ENCODE peak calls at places on chromosomes 5 and 9, in six cellular contexts. One of them, this sample, is unnamed.

GRCh38 chr5:159620853-159621540 is 290.7 kb upstream of the IL12B start:
- DNase-seq in progenitor cell of endocrine pancreas: no peak
- DNase-seq in retinal pigment epithelial cell: no peak
- DNase-seq in AG04449: no peak
- DNase-seq in endothelial cell: no peak
- DNase-seq in A673: no peak
- DNase-seq in this sample: no peak

GRCh38 chr5:118060833-118061232 is 927.5 kb downstream of the DTWD2 start:
- DNase-seq in progenitor cell of endocrine pancreas: no peak
- DNase-seq in A673: no peak
- DNase-seq in retinal pigment epithelial cell: no peak
- DNase-seq in endothelial cell: no peak
- DNase-seq in AG04449: no peak
- DNase-seq in this sample: no peak

GRCh38 chr5:157593036-157593435 is 17.5 kb upstream of the ADAM19 start:
- DNase-seq in A673: no peak
- DNase-seq in retinal pigment epithelial cell: no peak
- DNase-seq in AG04449: no peak
- DNase-seq in progenitor cell of endocrine pancreas: no peak
- DNase-seq in endothelial cell: no peak
- DNase-seq in this sample: no peak

GRCh38 chr5:110054240-110054639 is 364.5 kb downstream of the MAN2A1 start:
- DNase-seq in A673: peak
- DNase-seq in AG04449: no peak
- DNase-seq in endothelial cell: peak
- DNase-seq in retinal pigment epithelial cell: peak
- DNase-seq in progenitor cell of endocrine pancreas: no peak
- DNase-seq in this sample: no peak

GRCh38 chr9:14238044-14238443 is 75.9 kb downstream of the NFIB start:
- DNase-seq in endothelial cell: peak
- DNase-seq in progenitor cell of endocrine pancreas: no peak
- DNase-seq in A673: no peak
- DNase-seq in retinal pigment epithelial cell: no peak
- DNase-seq in AG04449: no peak
- DNase-seq in this sample: no peak

GRCh38 chr5:137791387-137791786 is 37.2 kb upstream of the HNRNPA0 start:
- DNase-seq in retinal pigment epithelial cell: no peak
- DNase-seq in A673: no peak
- DNase-seq in progenitor cell of endocrine pancreas: no peak
- DNase-seq in endothelial cell: no peak
- DNase-seq in AG04449: no peak
- DNase-seq in this sample: no peak

GRCh38 chr5:111735829-111736228 is 21.2 kb downstream of the NREP start:
- DNase-seq in A673: peak
- DNase-seq in retinal pigment epithelial cell: no peak
- DNase-seq in AG04449: no peak
- DNase-seq in progenitor cell of endocrine pancreas: no peak
- DNase-seq in endothelial cell: no peak
- DNase-seq in this sample: peak

GRCh38 chr5:32471784-32472183 is 27.2 kb upstream of the ZFR start:
- DNase-seq in retinal pigment epithelial cell: no peak
- DNase-seq in progenitor cell of endocrine pancreas: no peak
- DNase-seq in A673: peak
- DNase-seq in AG04449: no peak
- DNase-seq in endothelial cell: no peak
- DNase-seq in this sample: no peak

GRCh38 chr9:74379718-74380117 is 117.4 kb upstream of the RORB start:
- DNase-seq in A673: peak
- DNase-seq in endothelial cell: peak
- DNase-seq in AG04449: no peak
- DNase-seq in retinal pigment epithelial cell: peak
- DNase-seq in progenitor cell of endocrine pancreas: peak
- DNase-seq in this sample: no peak

GRCh38 chr5:102743900-102744299 is 11.2 kb upstream of the PAM start:
- DNase-seq in progenitor cell of endocrine pancreas: no peak
- DNase-seq in AG04449: no peak
- DNase-seq in retinal pigment epithelial cell: no peak
- DNase-seq in endothelial cell: no peak
- DNase-seq in A673: no peak
- DNase-seq in this sample: no peak

GRCh38 chr5:2020730-2021129 is 138.0 kb upstream of the IRX4 start:
- DNase-seq in retinal pigment epithelial cell: no peak
- DNase-seq in A673: no peak
- DNase-seq in progenitor cell of endocrine pancreas: no peak
- DNase-seq in endothelial cell: no peak
- DNase-seq in AG04449: no peak
- DNase-seq in this sample: no peak

GRCh38 chr5:13930721-13931246 is 13.7 kb downstream of the DNAH5 start:
- DNase-seq in A673: no peak
- DNase-seq in progenitor cell of endocrine pancreas: no peak
- DNase-seq in endothelial cell: no peak
- DNase-seq in retinal pigment epithelial cell: no peak
- DNase-seq in AG04449: no peak
- DNase-seq in this sample: no peak

GRCh38 chr9:133763272-133764183 is 25.4 kb upstream of the SARDH start:
- DNase-seq in A673: no peak
- DNase-seq in AG04449: no peak
- DNase-seq in retinal pigment epithelial cell: no peak
- DNase-seq in endothelial cell: no peak
- DNase-seq in progenitor cell of endocrine pancreas: no peak
- DNase-seq in this sample: no peak

GRCh38 chr9:124487491-124488182 is 19.6 kb downstream of the NR5A1 start:
- DNase-seq in endothelial cell: no peak
- DNase-seq in progenitor cell of endocrine pancreas: no peak
- DNase-seq in retinal pigment epithelial cell: no peak
- DNase-seq in AG04449: no peak
- DNase-seq in A673: no peak
- DNase-seq in this sample: no peak

GRCh38 chr9:76365028-76365427 is 29.2 kb downstream of the RFK start:
- DNase-seq in A673: peak
- DNase-seq in progenitor cell of endocrine pancreas: no peak
- DNase-seq in endothelial cell: no peak
- DNase-seq in retinal pigment epithelial cell: peak
- DNase-seq in AG04449: no peak
- DNase-seq in this sample: no peak

GRCh38 chr9:26066237-26066636 is 388.0 kb upstream of the TUSC1 start:
- DNase-seq in retinal pigment epithelial cell: no peak
- DNase-seq in A673: no peak
- DNase-seq in progenitor cell of endocrine pancreas: no peak
- DNase-seq in endothelial cell: no peak
- DNase-seq in AG04449: no peak
- DNase-seq in this sample: no peak

GRCh38 chr9:95505676-95506437 is 10.9 kb downstream of the PTCH1 start:
- DNase-seq in progenitor cell of endocrine pancreas: peak
- DNase-seq in endothelial cell: peak
- DNase-seq in A673: peak
- DNase-seq in retinal pigment epithelial cell: no peak
- DNase-seq in AG04449: no peak
- DNase-seq in this sample: no peak

GRCh38 chr9:123191660-123192059 is 76.7 kb downstream of the STRBP start:
- DNase-seq in endothelial cell: no peak
- DNase-seq in retinal pigment epithelial cell: no peak
- DNase-seq in AG04449: no peak
- DNase-seq in progenitor cell of endocrine pancreas: no peak
- DNase-seq in A673: no peak
- DNase-seq in this sample: no peak

GRCh38 chr9:28810375-28811075 is 1237.2 kb upstream of the C9orf72 start:
- DNase-seq in progenitor cell of endocrine pancreas: no peak
- DNase-seq in retinal pigment epithelial cell: no peak
- DNase-seq in endothelial cell: no peak
- DNase-seq in A673: peak
- DNase-seq in AG04449: no peak
- DNase-seq in this sample: no peak

GRCh38 chr5:36334315-36334714 is 32.6 kb upstream of the RANBP3L start:
- DNase-seq in progenitor cell of endocrine pancreas: no peak
- DNase-seq in retinal pigment epithelial cell: no peak
- DNase-seq in endothelial cell: no peak
- DNase-seq in A673: no peak
- DNase-seq in AG04449: no peak
- DNase-seq in this sample: no peak

GRCh38 chr5:82106207-82106606 is 134.4 kb downstream of the ATG10 start:
- DNase-seq in retinal pigment epithelial cell: no peak
- DNase-seq in AG04449: no peak
- DNase-seq in progenitor cell of endocrine pancreas: no peak
- DNase-seq in endothelial cell: no peak
- DNase-seq in A673: peak
- DNase-seq in this sample: no peak

GRCh38 chr5:82109013-82109412 is 137.2 kb downstream of the ATG10 start:
- DNase-seq in A673: no peak
- DNase-seq in endothelial cell: no peak
- DNase-seq in retinal pigment epithelial cell: no peak
- DNase-seq in AG04449: no peak
- DNase-seq in progenitor cell of endocrine pancreas: no peak
- DNase-seq in this sample: no peak

GRCh38 chr5:82106806-82107205 is 135.0 kb downstream of the ATG10 start:
- DNase-seq in AG04449: no peak
- DNase-seq in endothelial cell: no peak
- DNase-seq in A673: peak
- DNase-seq in retinal pigment epithelial cell: no peak
- DNase-seq in progenitor cell of endocrine pancreas: no peak
- DNase-seq in this sample: no peak

GRCh38 chr5:82105457-82105856 is 133.6 kb downstream of the ATG10 start:
- DNase-seq in progenitor cell of endocrine pancreas: no peak
- DNase-seq in AG04449: no peak
- DNase-seq in A673: no peak
- DNase-seq in endothelial cell: no peak
- DNase-seq in retinal pigment epithelial cell: no peak
- DNase-seq in this sample: no peak

GRCh38 chr5:82107277-82107676 is 135.5 kb downstream of the ATG10 start:
- DNase-seq in endothelial cell: no peak
- DNase-seq in retinal pigment epithelial cell: no peak
- DNase-seq in AG04449: no peak
- DNase-seq in A673: peak
- DNase-seq in progenitor cell of endocrine pancreas: no peak
- DNase-seq in this sample: peak
- TF ChIP-seq CTCF in endothelial cell: peak
- TF ChIP-seq CTCF in retinal pigment epithelial cell: peak
- TF ChIP-seq CTCF in AG04449: peak
- TF ChIP-seq CTCF in A673: peak
- TF ChIP-seq CTCF in progenitor cell of endocrine pancreas: peak
- TF ChIP-seq CTCF in this sample: peak

DNA sequence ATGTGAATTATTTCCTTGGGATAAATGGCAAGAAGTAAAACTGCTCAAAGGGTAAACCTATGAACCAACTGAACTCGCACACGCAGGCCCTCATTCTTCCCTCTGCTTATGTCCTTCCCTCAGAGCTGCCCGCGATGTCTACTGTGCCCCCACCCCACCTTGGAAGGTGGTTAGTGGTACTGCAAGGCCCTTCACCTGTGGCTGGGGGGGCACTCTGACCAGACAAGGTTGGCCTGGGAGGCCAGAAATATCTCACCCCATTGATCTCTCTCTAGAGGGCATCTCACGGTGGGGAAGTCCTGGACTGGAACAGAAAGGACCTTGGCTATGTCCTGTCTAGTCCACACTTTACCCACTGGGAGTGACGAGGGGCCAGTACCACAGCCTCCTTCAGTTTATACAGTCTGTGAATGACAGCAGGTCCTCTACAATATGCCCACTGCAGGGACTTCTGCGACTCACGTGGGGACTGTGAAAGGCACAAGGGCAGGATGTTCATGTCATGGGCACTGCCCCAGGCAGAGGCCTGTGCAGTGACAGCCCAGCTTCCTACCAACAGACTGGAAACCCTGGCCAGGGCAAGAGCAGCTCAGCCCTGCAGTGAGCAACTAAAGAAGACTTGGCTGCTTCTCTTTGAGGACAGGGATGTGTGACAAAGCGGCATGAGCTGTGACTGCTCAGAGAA is 56.8 kb upstream of the SYNPO start:
- DNase-seq in endothelial cell: no peak
- DNase-seq in A673: no peak
- DNase-seq in retinal pigment epithelial cell: no peak
- DNase-seq in AG04449: no peak
- DNase-seq in progenitor cell of endocrine pancreas: no peak
- DNase-seq in this sample: no peak
- TF ChIP-seq CTCF in endothelial cell: no peak
- TF ChIP-seq CTCF in A673: no peak
- TF ChIP-seq CTCF in retinal pigment epithelial cell: no peak
- TF ChIP-seq CTCF in AG04449: no peak
- TF ChIP-seq CTCF in progenitor cell of endocrine pancreas: no peak
- TF ChIP-seq CTCF in this sample: no peak

GRCh38 chr9:89996717-89997116 is 391.9 kb downstream of the GADD45G start:
- DNase-seq in progenitor cell of endocrine pancreas: no peak
- DNase-seq in retinal pigment epithelial cell: no peak
- DNase-seq in endothelial cell: peak
- DNase-seq in AG04449: no peak
- DNase-seq in A673: no peak
- DNase-seq in this sample: no peak
- TF ChIP-seq CTCF in progenitor cell of endocrine pancreas: no peak
- TF ChIP-seq CTCF in retinal pigment epithelial cell: no peak
- TF ChIP-seq CTCF in endothelial cell: no peak
- TF ChIP-seq CTCF in AG04449: peak
- TF ChIP-seq CTCF in A673: no peak
- TF ChIP-seq CTCF in this sample: peak

GRCh38 chr5:40409600-40409999 is 270.1 kb upstream of the PTGER4 start:
- DNase-seq in A673: no peak
- DNase-seq in AG04449: no peak
- DNase-seq in retinal pigment epithelial cell: no peak
- DNase-seq in progenitor cell of endocrine pancreas: no peak
- DNase-seq in endothelial cell: no peak
- DNase-seq in this sample: no peak

GRCh38 chr5:40413747-40414146 is 266.0 kb upstream of the PTGER4 start:
- DNase-seq in A673: peak
- DNase-seq in retinal pigment epithelial cell: no peak
- DNase-seq in endothelial cell: no peak
- DNase-seq in progenitor cell of endocrine pancreas: no peak
- DNase-seq in AG04449: peak
- DNase-seq in this sample: no peak

GRCh38 chr5:40414922-40415321 is 264.8 kb upstream of the PTGER4 start:
- DNase-seq in retinal pigment epithelial cell: no peak
- DNase-seq in progenitor cell of endocrine pancreas: no peak
- DNase-seq in endothelial cell: no peak
- DNase-seq in A673: no peak
- DNase-seq in AG04449: no peak
- DNase-seq in this sample: no peak

GRCh38 chr5:40410231-40410861 is 269.4 kb upstream of the PTGER4 start:
- DNase-seq in AG04449: no peak
- DNase-seq in endothelial cell: no peak
- DNase-seq in retinal pigment epithelial cell: peak
- DNase-seq in A673: peak
- DNase-seq in progenitor cell of endocrine pancreas: no peak
- DNase-seq in this sample: no peak

DNA sequence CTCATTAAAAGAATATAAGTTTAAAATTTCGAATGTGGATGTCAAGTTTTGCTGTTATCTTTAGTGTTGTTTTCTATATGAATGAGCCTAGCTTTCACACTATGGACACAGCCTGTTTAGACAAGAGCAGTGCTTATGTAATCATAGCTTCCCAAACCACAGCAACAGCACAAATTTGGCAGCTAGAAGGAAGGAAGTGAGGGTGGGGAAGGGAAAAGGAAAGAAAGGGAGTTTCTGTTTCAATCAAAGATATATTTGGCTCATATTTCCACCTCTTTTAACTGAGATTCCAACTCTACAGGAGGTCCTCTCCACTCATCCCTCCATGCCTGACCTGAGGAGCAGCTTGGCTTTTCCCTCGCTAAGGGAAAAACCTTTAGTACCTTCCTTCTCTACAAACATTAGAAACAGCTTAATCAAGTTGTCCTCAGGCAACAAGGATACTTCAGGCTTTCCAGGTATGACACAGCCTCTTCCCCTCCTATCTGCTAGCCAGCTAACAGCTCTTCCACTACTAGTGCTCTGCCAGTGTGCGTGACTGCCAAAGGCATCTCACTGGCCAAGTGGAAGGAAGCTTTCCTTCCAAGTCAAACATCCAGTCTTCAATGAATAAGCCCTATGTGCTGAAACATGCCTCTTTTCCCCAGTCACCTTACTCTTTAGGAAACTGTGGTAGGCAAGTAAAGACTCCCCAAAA is 268.6 kb upstream of the PTGER4 start:
- DNase-seq in retinal pigment epithelial cell: no peak
- DNase-seq in endothelial cell: no peak
- DNase-seq in AG04449: no peak
- DNase-seq in A673: peak
- DNase-seq in progenitor cell of endocrine pancreas: no peak
- DNase-seq in this sample: no peak
- TF ChIP-seq CTCF in retinal pigment epithelial cell: no peak
- TF ChIP-seq CTCF in endothelial cell: no peak
- TF ChIP-seq CTCF in AG04449: no peak
- TF ChIP-seq CTCF in A673: no peak
- TF ChIP-seq CTCF in progenitor cell of endocrine pancreas: no peak
- TF ChIP-seq CTCF in this sample: no peak

This sample was measured in AG09319.